ENCODE peak calls at places on chromosomes 1 and 21, in four cellular contexts. One of them, this sample, is unnamed.

GRCh38 chr1:107529511-107530149 is 388.8 kb downstream of the NTNG1 start:
- DNase-seq in hepatocyte: peak; percentile 72
- DNase-seq in M059J: peak; percentile 63
- DNase-seq in mesenchymal stem cell: peak; percentile 19
- DNase-seq in this sample: peak; percentile 75

GRCh38 chr1:56525463-56526155 is 53.8 kb downstream of the PLPP3 start:
- DNase-seq in hepatocyte: no peak
- DNase-seq in mesenchymal stem cell: peak; percentile 28
- DNase-seq in M059J: peak; percentile 68
- DNase-seq in this sample: peak; percentile 50

GRCh38 chr1:48450505-48450904 is 21.5 kb downstream of the SPATA6 start:
- DNase-seq in M059J: no peak
- DNase-seq in mesenchymal stem cell: peak; percentile 1
- DNase-seq in hepatocyte: no peak
- DNase-seq in this sample: no peak

GRCh38 chr1:172838681-172839313 is 179.9 kb downstream of the FASLG start:
- DNase-seq in hepatocyte: no peak
- DNase-seq in mesenchymal stem cell: no peak
- DNase-seq in M059J: no peak
- DNase-seq in this sample: no peak

GRCh38 chr1:214590696-214591095 is 12.3 kb upstream of the CENPF start:
- DNase-seq in mesenchymal stem cell: no peak
- DNase-seq in M059J: no peak
- DNase-seq in hepatocyte: no peak
- DNase-seq in this sample: no peak

GRCh38 chr1:24648919-24649318 is 5.8 kb downstream of the SRRM1 start:
- DNase-seq in mesenchymal stem cell: no peak
- DNase-seq in M059J: no peak
- DNase-seq in hepatocyte: no peak
- DNase-seq in this sample: no peak

GRCh38 chr1:246497331-246497915 is 9.7 kb downstream of the SMYD3 start:
- DNase-seq in mesenchymal stem cell: peak; percentile 82
- DNase-seq in M059J: peak; percentile 75
- DNase-seq in hepatocyte: peak; percentile 77
- DNase-seq in this sample: peak; percentile 74

GRCh38 chr21:26148071-26148470 is 22.5 kb downstream of the APP start:
- DNase-seq in mesenchymal stem cell: peak; percentile 40
- DNase-seq in M059J: peak; percentile 79
- DNase-seq in hepatocyte: no peak
- DNase-seq in this sample: peak; percentile 61

GRCh38 chr1:17904290-17904689 is 149.2 kb downstream of the ACTL8 start:
- DNase-seq in hepatocyte: no peak
- DNase-seq in mesenchymal stem cell: no peak
- DNase-seq in M059J: no peak
- DNase-seq in this sample: no peak

GRCh38 chr1:71561729-71562128 is 480.9 kb upstream of the ZRANB2 start:
- DNase-seq in M059J: peak; percentile 36
- DNase-seq in hepatocyte: no peak
- DNase-seq in mesenchymal stem cell: peak; percentile 3
- DNase-seq in this sample: peak; percentile 48

GRCh38 chr1:5099558-5099957 is 445.1 kb downstream of the AJAP1 start:
- DNase-seq in mesenchymal stem cell: no peak
- DNase-seq in M059J: no peak
- DNase-seq in hepatocyte: no peak
- DNase-seq in this sample: no peak

GRCh38 chr1:19974822-19975416 is 4.5 kb downstream of the PLA2G2A start:
- DNase-seq in M059J: peak; percentile 79
- DNase-seq in hepatocyte: peak; percentile 82
- DNase-seq in mesenchymal stem cell: peak; percentile 60
- DNase-seq in this sample: peak; percentile 93

GRCh38 chr1:205438213-205439158 is 16.6 kb upstream of the LEMD1 start:
- DNase-seq in M059J: peak; percentile 71
- DNase-seq in hepatocyte: peak; percentile 82
- DNase-seq in mesenchymal stem cell: peak; percentile 65
- DNase-seq in this sample: peak; percentile 93

GRCh38 chr1:90850181-90850924 is 133.3 kb upstream of the BARHL2 start:
- DNase-seq in M059J: peak; percentile 45
- DNase-seq in hepatocyte: peak; percentile 58
- DNase-seq in mesenchymal stem cell: peak; percentile 54
- DNase-seq in this sample: peak; percentile 25

GRCh38 chr1:27872802-27873665 is 690 bp downstream of the THEMIS2 start:
- DNase-seq in hepatocyte: no peak
- DNase-seq in M059J: peak; percentile 23
- DNase-seq in mesenchymal stem cell: peak; percentile 23
- DNase-seq in this sample: peak; percentile 29

This sample was measured in GM03348.